ENCODE peak calls at places on chromosomes 13 and 19, in nine cellular contexts. V, S, P, M, W, Q, F, B and G are unnamed samples.

GRCh38 chr13:39023316-39023715 is 14.6 kb downstream of the PROSER1 start:
- DNase-seq in S (no peak), W (no peak), M (no peak), P (no peak), F (no peak), Q (no peak), B (no peak), V (peak; percentile 18), G (no peak)

GRCh38 chr19:41699231-41699967 is 9.0 kb upstream of the CEACAM5 start:
- DNase-seq in V (peak; percentile 14), F (no peak), P (peak; percentile 20), Q (no peak), W (no peak), M (no peak), S (no peak), B (peak; percentile 34), G (no peak)

GRCh38 chr13:35648109-35648508 is 171.6 kb upstream of the MAB21L1 start:
- DNase-seq in P (no peak), Q (no peak), M (no peak), W (no peak), F (no peak), B (no peak), S (no peak), V (peak; percentile 13), G (no peak)

GRCh38 chr19:3313199-3313575 is 53.2 kb upstream of the NFIC start:
- DNase-seq in M (no peak), W (no peak), P (no peak), V (no peak), F (no peak), Q (no peak), B (no peak), S (no peak), G (no peak)

GRCh38 chr19:41930926-41931592 is 2.8 kb upstream of the ERFL start:
- DNase-seq in S (no peak), B (no peak), M (no peak), P (peak; percentile 84), V (no peak), F (no peak), W (no peak), Q (no peak), G (no peak)

GRCh38 chr13:106455777-106456176 is 79.7 kb downstream of the EFNB2 start:
- DNase-seq in M (no peak), Q (no peak), B (peak; percentile 1), S (no peak), F (no peak), V (no peak), P (no peak), W (no peak), G (no peak)

GRCh38 chr19:6483235-6483634 is 1.6 kb upstream of the DENND1C start:
- DNase-seq in W (no peak), P (no peak), B (no peak), Q (no peak), F (no peak), V (no peak), S (no peak), M (no peak), G (no peak)

GRCh38 chr19:10107817-10108367 is 1.7 kb downstream of the PPAN start:
- DNase-seq in S (no peak), F (no peak), B (no peak), M (no peak), W (no peak), Q (no peak), V (no peak), P (no peak), G (no peak)

GRCh38 chr13:110116072-110116487 is 190.9 kb downstream of the COL4A1 start:
- DNase-seq in F (no peak), V (peak; percentile 64), B (peak; percentile 83), M (peak; percentile 44), Q (peak; percentile 79), P (peak; percentile 82), S (no peak), W (peak; percentile 31), G (peak; percentile 35)

GRCh38 chr19:49585023-49585422 is 3.9 kb downstream of the PRRG2 start:
- DNase-seq in Q (no peak), B (peak; percentile 72), F (peak; percentile 26), W (no peak), P (peak; percentile 92), S (no peak), M (no peak), V (no peak), G (no peak)

GRCh38 chr13:111319998-111320911 is at the start of gene TEX29:
- DNase-seq in S (no peak), P (peak; percentile 30), V (no peak), F (no peak), W (no peak), M (no peak), B (no peak), Q (no peak), G (no peak)

GRCh38 chr19:43642531-43642930 is 2.9 kb upstream of the CADM4 start:
- DNase-seq in P (no peak), W (no peak), S (no peak), F (no peak), B (no peak), V (no peak), M (no peak), Q (no peak), G (no peak)

GRCh38 chr19:51417107-51417806 is at the start of gene SIGLEC10:
- DNase-seq in M (no peak), Q (peak; percentile 84), F (no peak), V (peak; percentile 28), B (no peak), W (no peak), S (no peak), P (peak; percentile 58), G (no peak)

GRCh38 chr13:67230774-67231480 is 791 bp upstream of the PCDH9 start:
- DNase-seq in B (peak; percentile 79), S (no peak), F (peak; percentile 35), P (peak; percentile 61), W (no peak), V (peak; percentile 65), M (peak; percentile 2), Q (peak; percentile 67), G (no peak)

GRCh38 chr19:9621156-9622037 is at the start of gene ZNF561:
- DNase-seq in W (peak; percentile 93), B (peak; percentile 93), V (peak; percentile 89), P (peak; percentile 89), Q (peak; percentile 89), F (peak; percentile 84), S (peak; percentile 87), M (peak; percentile 81), G (peak; percentile 85)

GRCh38 chr19:56836059-56836458 is 4.5 kb downstream of the PEG3 start:
- DNase-seq in F (no peak), B (no peak), M (no peak), W (no peak), Q (no peak), S (no peak), V (no peak), P (no peak), G (no peak)

GRCh38 chr13:81773263-81773662 is 1432.3 kb upstream of the SPRY2 start:
- DNase-seq in W (no peak), V (no peak), Q (no peak), P (no peak), M (no peak), F (no peak), B (no peak), S (no peak), G (no peak)

GRCh38 chr19:3039125-3039524 is 10.0 kb upstream of the TLE2 start:
- DNase-seq in B (no peak), S (no peak), W (no peak), Q (no peak), P (no peak), M (no peak), F (no peak), V (no peak), G (no peak)